ENCODE peak calls at places on chromosome X, in four cellular contexts. I, G, D and C are unnamed samples.

GRCh38 chrX:113675278-113675677 is 834.6 kb upstream of the AMOT start:
- DNase-seq in D (no peak), G (no peak), I (no peak), C (no peak)

GRCh38 chrX:82038793-82039192 is 836.9 kb downstream of the SH3BGRL start:
- DNase-seq in I (no peak), G (no peak), D (no peak), C (no peak)

GRCh38 chrX:153338836-153339235 is 4.9 kb downstream of the ZNF275 start:
- DNase-seq in I (no peak), G (no peak), D (no peak), C (no peak)

GRCh38 chrX:20515841-20516461 is 249.2 kb upstream of the RPS6KA3 start:
- DNase-seq in I (no peak), G (no peak), D (no peak), C (peak)

GRCh38 chrX:154539077-154539476 is 7.6 kb downstream of the G6PD start:
- DNase-seq in G (no peak), D (no peak), I (no peak), C (no peak)

GRCh38 chrX:15864629-15865028 is 10.0 kb upstream of the AP1S2 start:
- DNase-seq in D (no peak), I (no peak), G (no peak), C (no peak)

GRCh38 chrX:65688403-65688881 is 21.0 kb downstream of the MSN start:
- DNase-seq in G (no peak), D (no peak), I (no peak), C (no peak)

GRCh38 chrX:136035663-136036062 is 50.4 kb downstream of the SLC9A6 start:
- DNase-seq in D (no peak), I (no peak), G (no peak), C (no peak)

GRCh38 chrX:152945021-152945979 is 47.4 kb downstream of the ZNF185 start:
- DNase-seq in D (no peak), I (no peak), G (no peak), C (no peak)

GRCh38 chrX:154654372-154654771 is 993 bp upstream of the CTAG2 start:
- DNase-seq in D (no peak), I (no peak), G (no peak), C (no peak)

GRCh38 chrX:67544281-67544680 is 460 bp downstream of the AR start:
- DNase-seq in I (no peak), G (no peak), D (no peak), C (no peak)

GRCh38 chrX:53048169-53049126 is at the start of gene GPR173:
- DNase-seq in G (no peak), D (peak), I (no peak), C (no peak)

GRCh38 chrX:115364625-115365024 is 75.1 kb downstream of the LUZP4 start:
- DNase-seq in D (no peak), I (no peak), G (no peak), C (no peak)

GRCh38 chrX:150841466-150842197 is 56.8 kb downstream of the CD99L2 start:
- DNase-seq in G (no peak), I (no peak), D (no peak), C (no peak)

GRCh38 chrX:155069414-155069813 is 1.5 kb downstream of the CMC4 start:
- DNase-seq in D (no peak), I (no peak), G (no peak), C (no peak)

GRCh38 chrX:63186137-63186536 is 165.0 kb downstream of the SPIN4 start:
- DNase-seq in D (no peak), G (no peak), I (no peak), C (no peak)

GRCh38 chrX:144791298-144791697 is 456.0 kb upstream of the SPANXN1 start:
- DNase-seq in D (no peak), I (no peak), G (no peak), C (no peak)

GRCh38 chrX:24376403-24376802 is 16.0 kb downstream of the SUPT20HL1 start:
- DNase-seq in G (no peak), I (no peak), D (no peak), C (no peak)

GRCh38 chrX:36159254-36159653 is 239.7 kb downstream of the CFAP47 start:
- DNase-seq in I (no peak), G (no peak), D (no peak), C (no peak)

GRCh38 chrX:11143931-11144678 is 33.0 kb downstream of the HCCS start:
- DNase-seq in G (no peak), I (no peak), D (peak), C (no peak)

GRCh38 chrX:39445336-39445735 is 644.1 kb downstream of the MID1IP1 start:
- DNase-seq in D (peak), I (no peak), G (peak), C (no peak)

GRCh38 chrX:154804564-154804956 is 725 bp downstream of the MPP1 start:
- DNase-seq in D (no peak), G (no peak), I (no peak), C (no peak)

GRCh38 chrX:337331-337831 is 18.8 kb upstream of the GTPBP6 start:
- DNase-seq in G (no peak), I (no peak), D (no peak), C (no peak)

GRCh38 chrX:13007519-13008188 is 32.7 kb downstream of the TMSB4X start:
- DNase-seq in D (no peak), G (no peak), I (no peak), C (no peak)